ENCODE peak calls at places on chromosomes 6 and 20, in seven cellular contexts. C is left kidney, Z is foreskin fibroblast, X is Panc1, Q is PC-3, E is substantia nigra, G is upper lobe of right lung. N is an unnamed sample.

GRCh38 chr6:5511924-5512323 is 250.6 kb downstream of the FARS2 start:
- DNase-seq in C (no peak), Z (peak), X (no peak), Q (peak), E (no peak), G (no peak), N (no peak)

GRCh38 chr6:169158182-169158573 is 95.5 kb downstream of the THBS2 start:
- DNase-seq in C (peak), Z (no peak), X (no peak), Q (no peak), E (no peak), G (peak), N (no peak)

GRCh38 chr20:62577447-62577846 is 64.9 kb upstream of the SLCO4A1 start:
- DNase-seq in C (no peak), Z (no peak), X (no peak), Q (peak), E (no peak), G (no peak), N (no peak)

GRCh38 chr6:54772610-54773009 is 74.0 kb upstream of the FAM83B start:
- DNase-seq in C (no peak), Z (no peak), X (no peak), Q (no peak), E (no peak), G (no peak), N (no peak)

GRCh38 chr6:113763311-113763766 is 93.8 kb upstream of the MARCKS start:
- DNase-seq in C (no peak), Z (no peak), X (no peak), Q (peak), E (no peak), G (no peak), N (no peak)

GRCh38 chr6:116405147-116405546 is 34.4 kb downstream of the DSE start:
- DNase-seq in C (peak), Z (peak), X (no peak), Q (no peak), E (no peak), G (no peak), N (peak)

GRCh38 chr6:95216560-95216959 is 360.8 kb upstream of the MANEA start:
- DNase-seq in C (no peak), Z (no peak), X (no peak), Q (no peak), E (no peak), G (no peak), N (no peak)

GRCh38 chr6:25537349-25538018 is 114.5 kb upstream of the SCGN start:
- DNase-seq in C (peak), Z (no peak), X (no peak), Q (no peak), E (no peak), G (no peak), N (no peak)

GRCh38 chr6:41704656-41705328 is 30.6 kb downstream of the TFEB start:
- DNase-seq in C (no peak), Z (no peak), X (no peak), Q (peak), E (no peak), G (no peak), N (no peak)

GRCh38 chr20:38889792-38890496 is 36.3 kb upstream of the FAM83D start:
- DNase-seq in C (peak), Z (no peak), X (no peak), Q (no peak), E (peak), G (peak), N (no peak)

GRCh38 chr6:3835055-3835731 is 14.0 kb upstream of the FAM50B start:
- DNase-seq in C (peak), Z (no peak), X (no peak), Q (no peak), E (no peak), G (no peak), N (no peak)

GRCh38 chr20:40592891-40593290 is 96.1 kb downstream of the MAFB start:
- DNase-seq in C (no peak), Z (no peak), X (no peak), Q (no peak), E (no peak), G (no peak), N (no peak)

GRCh38 chr20:38435555-38435939 is 419 bp upstream of the SNHG17 start:
- DNase-seq in C (no peak), Z (no peak), X (no peak), Q (peak), E (no peak), G (no peak), N (no peak)